ENCODE peak calls at places on chromosomes 16 and 17, in seven cellular contexts. One of them, this sample, is unnamed.

GRCh38 chr16:77585379-77585778 is 136.9 kb upstream of the NUDT7 start:
- DNase-seq in GM06990: no peak
- DNase-seq in WTC11: no peak
- DNase-seq in progenitor cell of endocrine pancreas: no peak
- DNase-seq in bronchial epithelial cell: no peak
- DNase-seq in ovary: no peak
- DNase-seq in right lobe of liver: no peak
- DNase-seq in this sample: no peak

GRCh38 chr17:50847566-50847965 is 12.2 kb downstream of the WFIKKN2 start:
- DNase-seq in right lobe of liver: no peak
- DNase-seq in bronchial epithelial cell: no peak
- DNase-seq in progenitor cell of endocrine pancreas: no peak
- DNase-seq in GM06990: no peak
- DNase-seq in ovary: no peak
- DNase-seq in WTC11: no peak
- DNase-seq in this sample: no peak

GRCh38 chr16:84478172-84478948 is 26.1 kb downstream of the MEAK7 start:
- DNase-seq in WTC11: no peak
- DNase-seq in progenitor cell of endocrine pancreas: no peak
- DNase-seq in bronchial epithelial cell: peak
- DNase-seq in GM06990: no peak
- DNase-seq in ovary: no peak
- DNase-seq in right lobe of liver: no peak
- DNase-seq in this sample: no peak

GRCh38 chr16:30115238-30115637 is 1.9 kb upstream of the GDPD3 start:
- DNase-seq in WTC11: no peak
- DNase-seq in progenitor cell of endocrine pancreas: no peak
- DNase-seq in GM06990: no peak
- DNase-seq in right lobe of liver: no peak
- DNase-seq in bronchial epithelial cell: no peak
- DNase-seq in ovary: no peak
- DNase-seq in this sample: no peak

GRCh38 chr16:21638573-21638975 is 13.8 kb downstream of the IGSF6 start:
- DNase-seq in progenitor cell of endocrine pancreas: no peak
- DNase-seq in GM06990: no peak
- DNase-seq in bronchial epithelial cell: peak
- DNase-seq in right lobe of liver: no peak
- DNase-seq in WTC11: no peak
- DNase-seq in ovary: no peak
- DNase-seq in this sample: no peak

GRCh38 chr16:1494129-1494640 is 1.0 kb downstream of the TELO2 start:
- DNase-seq in WTC11: peak
- DNase-seq in right lobe of liver: peak
- DNase-seq in ovary: no peak
- DNase-seq in bronchial epithelial cell: peak
- DNase-seq in progenitor cell of endocrine pancreas: no peak
- DNase-seq in GM06990: peak
- DNase-seq in this sample: no peak

GRCh38 chr17:16875662-16876061 is 96.3 kb downstream of the TNFRSF13B start:
- DNase-seq in WTC11: no peak
- DNase-seq in right lobe of liver: peak
- DNase-seq in ovary: no peak
- DNase-seq in progenitor cell of endocrine pancreas: no peak
- DNase-seq in GM06990: no peak
- DNase-seq in bronchial epithelial cell: no peak
- DNase-seq in this sample: no peak

GRCh38 chr16:79672524-79672923 is 72.0 kb upstream of the MAF start:
- DNase-seq in right lobe of liver: no peak
- DNase-seq in progenitor cell of endocrine pancreas: no peak
- DNase-seq in bronchial epithelial cell: no peak
- DNase-seq in GM06990: no peak
- DNase-seq in WTC11: no peak
- DNase-seq in ovary: no peak
- DNase-seq in this sample: no peak

GRCh38 chr17:77959926-77960521 is 1.5 kb downstream of the TNRC6C start:
- DNase-seq in right lobe of liver: no peak
- DNase-seq in bronchial epithelial cell: no peak
- DNase-seq in progenitor cell of endocrine pancreas: no peak
- DNase-seq in GM06990: no peak
- DNase-seq in WTC11: no peak
- DNase-seq in ovary: no peak
- DNase-seq in this sample: no peak

GRCh38 chr17:31446195-31446967 is 54.9 kb downstream of the RAB11FIP4 start:
- DNase-seq in GM06990: no peak
- DNase-seq in ovary: no peak
- DNase-seq in bronchial epithelial cell: no peak
- DNase-seq in progenitor cell of endocrine pancreas: no peak
- DNase-seq in WTC11: no peak
- DNase-seq in right lobe of liver: no peak
- DNase-seq in this sample: no peak

GRCh38 chr17:29958947-29959657 is 17.7 kb downstream of the EFCAB5 start:
- DNase-seq in GM06990: no peak
- DNase-seq in progenitor cell of endocrine pancreas: no peak
- DNase-seq in bronchial epithelial cell: peak
- DNase-seq in right lobe of liver: no peak
- DNase-seq in ovary: no peak
- DNase-seq in WTC11: no peak
- DNase-seq in this sample: no peak

GRCh38 chr17:49051269-49051668 is 54.1 kb downstream of the IGF2BP1 start:
- DNase-seq in right lobe of liver: no peak
- DNase-seq in GM06990: no peak
- DNase-seq in progenitor cell of endocrine pancreas: no peak
- DNase-seq in WTC11: no peak
- DNase-seq in bronchial epithelial cell: no peak
- DNase-seq in ovary: no peak
- DNase-seq in this sample: no peak

GRCh38 chr17:12744298-12744697 is 45.0 kb upstream of the ARHGAP44 start:
- DNase-seq in ovary: no peak
- DNase-seq in progenitor cell of endocrine pancreas: no peak
- DNase-seq in WTC11: no peak
- DNase-seq in bronchial epithelial cell: peak
- DNase-seq in right lobe of liver: no peak
- DNase-seq in GM06990: no peak
- DNase-seq in this sample: no peak

GRCh38 chr17:17141860-17142552 is 64.1 kb downstream of the PLD6 start:
- DNase-seq in ovary: peak
- DNase-seq in WTC11: peak
- DNase-seq in progenitor cell of endocrine pancreas: no peak
- DNase-seq in bronchial epithelial cell: peak
- DNase-seq in GM06990: no peak
- DNase-seq in right lobe of liver: no peak
- DNase-seq in this sample: peak

GRCh38 chr16:75550211-75550662 is 5.8 kb downstream of the TMEM231 start:
- DNase-seq in progenitor cell of endocrine pancreas: no peak
- DNase-seq in bronchial epithelial cell: peak
- DNase-seq in ovary: no peak
- DNase-seq in WTC11: peak
- DNase-seq in right lobe of liver: no peak
- DNase-seq in GM06990: peak
- DNase-seq in this sample: peak

GRCh38 chr16:7513429-7513828 is 180.8 kb downstream of the RBFOX1 start:
- DNase-seq in GM06990: no peak
- DNase-seq in right lobe of liver: no peak
- DNase-seq in WTC11: peak
- DNase-seq in bronchial epithelial cell: no peak
- DNase-seq in progenitor cell of endocrine pancreas: no peak
- DNase-seq in ovary: no peak
- DNase-seq in this sample: no peak

GRCh38 chr17:44200478-44201155 is 933 bp upstream of the ATXN7L3 start:
- DNase-seq in ovary: peak
- DNase-seq in bronchial epithelial cell: no peak
- DNase-seq in GM06990: no peak
- DNase-seq in progenitor cell of endocrine pancreas: no peak
- DNase-seq in right lobe of liver: peak
- DNase-seq in WTC11: no peak
- DNase-seq in this sample: no peak

GRCh38 chr17:20306924-20307323 is 160.4 kb downstream of the LGALS9B start:
- DNase-seq in progenitor cell of endocrine pancreas: no peak
- DNase-seq in bronchial epithelial cell: no peak
- DNase-seq in GM06990: no peak
- DNase-seq in right lobe of liver: no peak
- DNase-seq in WTC11: no peak
- DNase-seq in ovary: no peak
- DNase-seq in this sample: no peak

GRCh38 chr16:4214215-4214621 is 27.7 kb downstream of the SRL start:
- DNase-seq in right lobe of liver: no peak
- DNase-seq in WTC11: no peak
- DNase-seq in GM06990: no peak
- DNase-seq in ovary: peak
- DNase-seq in progenitor cell of endocrine pancreas: no peak
- DNase-seq in bronchial epithelial cell: peak
- DNase-seq in this sample: no peak

GRCh38 chr16:3202903-3203539 is 15.0 kb downstream of the OR1F1 start:
- DNase-seq in ovary: no peak
- DNase-seq in right lobe of liver: no peak
- DNase-seq in progenitor cell of endocrine pancreas: no peak
- DNase-seq in GM06990: no peak
- DNase-seq in WTC11: no peak
- DNase-seq in bronchial epithelial cell: peak
- DNase-seq in this sample: no peak

GRCh38 chr16:3195975-3196374 is 8.0 kb downstream of the OR1F1 start:
- DNase-seq in ovary: no peak
- DNase-seq in right lobe of liver: no peak
- DNase-seq in bronchial epithelial cell: no peak
- DNase-seq in progenitor cell of endocrine pancreas: no peak
- DNase-seq in WTC11: no peak
- DNase-seq in GM06990: no peak
- DNase-seq in this sample: no peak

GRCh38 chr16:3193221-3194212 is 5.5 kb downstream of the OR1F1 start:
- DNase-seq in WTC11: no peak
- DNase-seq in progenitor cell of endocrine pancreas: no peak
- DNase-seq in right lobe of liver: no peak
- DNase-seq in bronchial epithelial cell: no peak
- DNase-seq in GM06990: no peak
- DNase-seq in ovary: no peak
- DNase-seq in this sample: no peak

GRCh38 chr16:3194792-3195191 is 6.8 kb downstream of the OR1F1 start:
- DNase-seq in bronchial epithelial cell: no peak
- DNase-seq in right lobe of liver: no peak
- DNase-seq in progenitor cell of endocrine pancreas: no peak
- DNase-seq in ovary: no peak
- DNase-seq in GM06990: no peak
- DNase-seq in WTC11: no peak
- DNase-seq in this sample: no peak

DNA sequence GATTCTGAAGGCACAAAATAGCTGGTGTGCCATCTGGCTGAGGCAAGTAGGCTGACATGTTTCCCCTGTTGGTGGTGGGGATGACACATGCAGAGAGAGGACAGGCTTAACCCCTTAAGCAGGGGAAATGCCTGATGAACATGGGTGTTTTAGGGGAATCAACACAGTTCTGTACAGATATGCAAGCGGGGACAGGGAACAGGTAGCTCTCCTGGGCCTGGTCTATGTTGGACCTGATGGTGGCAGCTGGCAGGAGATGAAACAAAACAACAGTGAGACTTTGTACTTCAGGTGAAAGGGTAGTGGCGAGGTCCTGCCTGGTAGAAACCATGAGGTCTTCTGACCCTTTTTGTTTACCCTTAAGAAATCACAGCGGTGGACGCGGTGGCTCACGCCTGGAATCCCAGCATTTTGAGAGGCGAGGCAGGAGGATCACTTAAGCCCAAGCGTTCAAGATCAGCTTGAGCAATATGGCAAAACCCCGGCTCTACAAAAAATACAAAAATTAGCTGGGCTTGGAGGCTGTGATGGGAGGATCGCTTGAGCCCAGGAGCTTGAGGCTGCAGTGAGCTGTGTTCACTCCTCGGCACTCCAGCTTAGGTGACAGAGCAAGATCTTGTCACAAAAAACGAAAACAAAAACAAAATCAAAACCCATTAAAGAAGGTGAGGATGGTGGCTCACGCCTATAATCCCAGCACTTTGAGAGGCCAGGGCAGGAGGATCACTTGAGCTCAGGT is 10.5 kb downstream of the OR1F1 start:
- DNase-seq in WTC11: no peak
- DNase-seq in bronchial epithelial cell: no peak
- DNase-seq in right lobe of liver: no peak
- DNase-seq in ovary: no peak
- DNase-seq in GM06990: no peak
- DNase-seq in progenitor cell of endocrine pancreas: no peak
- DNase-seq in this sample: no peak
- TF ChIP-seq CTCF in WTC11: no peak
- TF ChIP-seq CTCF in bronchial epithelial cell: no peak
- TF ChIP-seq CTCF in right lobe of liver: no peak
- TF ChIP-seq CTCF in ovary: no peak
- TF ChIP-seq CTCF in GM06990: no peak
- TF ChIP-seq CTCF in progenitor cell of endocrine pancreas: no peak
- TF ChIP-seq CTCF in this sample: no peak

GRCh38 chr17:66953661-66954060 is 10.8 kb upstream of the CACNG4 start:
- DNase-seq in WTC11: no peak
- DNase-seq in progenitor cell of endocrine pancreas: no peak
- DNase-seq in right lobe of liver: no peak
- DNase-seq in bronchial epithelial cell: no peak
- DNase-seq in ovary: no peak
- DNase-seq in GM06990: no peak
- DNase-seq in this sample: no peak
- TF ChIP-seq CTCF in WTC11: no peak
- TF ChIP-seq CTCF in progenitor cell of endocrine pancreas: no peak
- TF ChIP-seq CTCF in right lobe of liver: no peak
- TF ChIP-seq CTCF in bronchial epithelial cell: no peak
- TF ChIP-seq CTCF in ovary: no peak
- TF ChIP-seq CTCF in GM06990: no peak
- TF ChIP-seq CTCF in this sample: no peak

GRCh38 chr17:39401412-39402278 is at the start of gene FBXL20:
- DNase-seq in WTC11: peak
- DNase-seq in progenitor cell of endocrine pancreas: peak
- DNase-seq in GM06990: peak
- DNase-seq in ovary: peak
- DNase-seq in bronchial epithelial cell: peak
- DNase-seq in right lobe of liver: peak
- DNase-seq in this sample: peak

GRCh38 chr17:39404542-39405378 is 3.3 kb upstream of the FBXL20 start:
- DNase-seq in ovary: no peak
- DNase-seq in bronchial epithelial cell: peak
- DNase-seq in right lobe of liver: no peak
- DNase-seq in progenitor cell of endocrine pancreas: no peak
- DNase-seq in GM06990: no peak
- DNase-seq in WTC11: no peak
- DNase-seq in this sample: no peak

GRCh38 chr17:39400547-39401411 is 647 bp downstream of the FBXL20 start:
- DNase-seq in right lobe of liver: no peak
- DNase-seq in ovary: peak
- DNase-seq in progenitor cell of endocrine pancreas: peak
- DNase-seq in WTC11: no peak
- DNase-seq in bronchial epithelial cell: peak
- DNase-seq in GM06990: peak
- DNase-seq in this sample: no peak

GRCh38 chr17:39402890-39403605 is 1.6 kb upstream of the FBXL20 start:
- DNase-seq in ovary: no peak
- DNase-seq in bronchial epithelial cell: no peak
- DNase-seq in right lobe of liver: no peak
- DNase-seq in WTC11: peak
- DNase-seq in GM06990: no peak
- DNase-seq in progenitor cell of endocrine pancreas: no peak
- DNase-seq in this sample: no peak

GRCh38 chr17:39402279-39402889 is 958 bp upstream of the FBXL20 start:
- DNase-seq in bronchial epithelial cell: peak
- DNase-seq in WTC11: peak
- DNase-seq in ovary: peak
- DNase-seq in progenitor cell of endocrine pancreas: peak
- DNase-seq in GM06990: peak
- DNase-seq in right lobe of liver: peak
- DNase-seq in this sample: peak
- TF ChIP-seq CTCF in bronchial epithelial cell: no peak
- TF ChIP-seq CTCF in WTC11: no peak
- TF ChIP-seq CTCF in ovary: no peak
- TF ChIP-seq CTCF in progenitor cell of endocrine pancreas: no peak
- TF ChIP-seq CTCF in GM06990: no peak
- TF ChIP-seq CTCF in right lobe of liver: no peak
- TF ChIP-seq CTCF in this sample: no peak

GRCh38 chr17:79777166-79777843 is 643 bp upstream of the CBX2 start:
- DNase-seq in GM06990: peak
- DNase-seq in bronchial epithelial cell: no peak
- DNase-seq in right lobe of liver: peak
- DNase-seq in WTC11: peak
- DNase-seq in progenitor cell of endocrine pancreas: peak
- DNase-seq in ovary: peak
- DNase-seq in this sample: peak
- TF ChIP-seq CTCF in GM06990: peak
- TF ChIP-seq CTCF in bronchial epithelial cell: peak
- TF ChIP-seq CTCF in right lobe of liver: no peak
- TF ChIP-seq CTCF in WTC11: no peak
- TF ChIP-seq CTCF in progenitor cell of endocrine pancreas: peak
- TF ChIP-seq CTCF in ovary: no peak
- TF ChIP-seq CTCF in this sample: no peak